ENCODE peak calls at places on chromosomes 3 and 15, in six cellular contexts. F is cardiac muscle cell, B is mammary epithelial cell, J is pancreas, A is OCI-LY7, M is astrocyte. I is an unnamed sample.
A peak's percentile ranks its signal among the peaks of the same experiment; 100 is the strongest.

GRCh38 chr3:25962255-25962654 is 172.4 kb downstream of the OXSM start:
- DNase-seq in A (peak; percentile 4), B (peak; percentile 14), F (no peak), J (no peak), M (no peak), I (no peak)

GRCh38 chr3:129597087-129597791 is 9.2 kb downstream of the PLXND1 start:
- DNase-seq in J (no peak), A (no peak), B (no peak), M (peak; percentile 59), F (no peak), I (peak; percentile 54)

GRCh38 chr3:48552111-48552911 is 4.3 kb downstream of the PFKFB4 start:
- DNase-seq in J (peak; percentile 80), A (no peak), B (no peak), F (no peak), M (no peak), I (no peak)

GRCh38 chr3:107065094-107065861 is 312.0 kb upstream of the CCDC54 start:
- DNase-seq in A (no peak), J (no peak), B (no peak), M (no peak), F (no peak), I (no peak)

GRCh38 chr15:70196314-70197291 is 98.9 kb upstream of the TLE3 start:
- DNase-seq in B (peak; percentile 100), F (peak; percentile 67), A (peak; percentile 7), J (no peak), M (peak; percentile 99), I (no peak)

GRCh38 chr15:100093211-100094126 is 248.3 kb downstream of the ADAMTS17 start:
- DNase-seq in A (no peak), M (peak; percentile 88), J (no peak), B (no peak), F (no peak), I (no peak)

GRCh38 chr3:36032180-36032895 is 348.0 kb upstream of the STAC start:
- DNase-seq in J (no peak), M (no peak), B (no peak), F (no peak), A (no peak), I (no peak)

GRCh38 chr3:71312461-71312860 is 271.1 kb downstream of the FOXP1 start:
- DNase-seq in B (no peak), F (no peak), M (no peak), A (no peak), J (no peak), I (no peak)

GRCh38 chr15:99443768-99444446 is 121.9 kb upstream of the MEF2A start:
- DNase-seq in B (no peak), M (no peak), J (peak; percentile 36), F (no peak), A (no peak), I (no peak)

GRCh38 chr15:26866298-26867198 is at the start of gene GABRA5:
- DNase-seq in M (peak; percentile 55), F (peak; percentile 75), A (no peak), B (no peak), J (peak; percentile 66), I (no peak)

GRCh38 chr3:105496343-105496742 is 129.6 kb downstream of the ALCAM start:
- DNase-seq in M (no peak), F (no peak), B (no peak), A (no peak), J (no peak), I (no peak)

GRCh38 chr3:105493305-105493892 is 126.7 kb downstream of the ALCAM start:
- DNase-seq in B (no peak), F (no peak), J (no peak), A (no peak), M (no peak), I (no peak)

GRCh38 chr3:105495021-105495420 is 128.3 kb downstream of the ALCAM start:
- DNase-seq in F (peak; percentile 56), J (no peak), M (peak; percentile 78), A (no peak), B (no peak), I (no peak)

GRCh38 chr3:105502333-105502732 is 135.6 kb downstream of the ALCAM start:
- DNase-seq in J (no peak), F (no peak), B (no peak), A (no peak), M (no peak), I (no peak)

DNA sequence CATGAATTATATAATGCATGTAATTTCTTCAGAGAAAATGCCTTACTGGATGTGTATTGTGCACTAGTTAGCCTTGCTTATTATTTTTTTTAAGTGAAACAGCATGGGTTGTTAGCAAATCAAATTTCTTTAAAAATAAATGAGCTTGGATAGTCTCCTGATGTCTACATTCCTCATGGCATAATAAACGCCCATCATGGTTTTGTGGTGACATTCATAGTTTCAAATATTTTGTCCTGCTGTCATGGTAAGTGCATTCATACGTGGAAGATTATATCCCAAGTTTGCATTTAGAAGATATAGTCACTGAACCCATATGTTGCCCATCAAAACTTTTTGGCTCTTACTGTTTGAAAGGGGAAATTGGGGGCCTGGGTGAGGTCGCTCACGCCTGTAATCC is 130.7 kb downstream of the ALCAM start:
- DNase-seq in M (no peak), A (no peak), J (no peak), B (no peak), F (no peak), I (no peak)
- H3K27ac ChIP-seq in M (no peak overlapping the region), A (no peak overlapping the region), J (no peak overlapping the region), B (no peak overlapping the region), F (no peak overlapping the region), I (no peak overlapping the region)

DNA sequence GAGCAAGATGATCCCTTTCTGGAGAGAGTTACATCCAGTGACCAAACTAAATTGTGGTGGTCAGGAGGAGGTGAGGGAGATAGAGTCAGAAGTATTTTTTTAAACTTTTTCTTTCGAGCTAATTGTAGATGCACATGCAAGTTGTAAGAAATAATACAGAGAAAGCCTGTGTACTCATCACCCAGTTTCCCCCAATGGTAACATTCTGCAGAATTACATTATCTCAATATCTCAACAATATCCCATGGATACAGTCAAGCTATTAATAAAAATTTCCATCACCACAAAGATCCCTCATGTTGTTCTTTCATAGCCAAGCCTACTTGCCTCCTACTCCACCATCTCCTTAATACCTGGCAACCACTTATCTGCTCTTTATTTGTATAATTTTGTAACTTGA is 3.3 kb upstream of the TMEM45A start:
- DNase-seq in B (no peak), J (no peak), F (no peak), A (no peak), M (no peak), I (no peak)
- TF ChIP-seq CTCF in B (no peak), J (no peak), F (no peak), A (no peak), M (no peak), I (no peak)

DNA sequence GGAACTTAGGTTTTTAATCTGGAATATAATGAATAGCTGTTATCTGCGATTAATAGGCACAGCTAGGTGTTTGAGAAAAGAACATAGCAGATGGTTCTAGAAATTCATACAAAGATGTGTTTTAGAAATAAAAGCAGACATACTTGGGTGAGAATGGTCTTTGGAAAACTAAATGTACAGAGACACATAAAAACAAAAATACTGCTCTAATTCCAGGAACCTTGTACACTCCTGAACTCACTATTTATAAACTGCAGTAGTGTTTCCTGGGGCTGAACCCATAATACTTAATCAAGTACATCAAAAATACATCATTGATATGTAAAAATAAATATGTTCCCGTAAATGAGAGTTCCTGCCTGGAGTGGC is 105.5 kb downstream of the OXNAD1 start:
- DNase-seq in A (no peak), M (no peak), F (no peak), B (no peak), J (no peak), I (no peak)
- H3K27ac ChIP-seq in A (peak overlapping the region; percentile 99), M (peak overlapping the region; percentile 32), F (peak overlapping the region; percentile 86), B (no peak overlapping the region), J (no peak overlapping the region), I (peak overlapping the region; percentile 86)

DNA sequence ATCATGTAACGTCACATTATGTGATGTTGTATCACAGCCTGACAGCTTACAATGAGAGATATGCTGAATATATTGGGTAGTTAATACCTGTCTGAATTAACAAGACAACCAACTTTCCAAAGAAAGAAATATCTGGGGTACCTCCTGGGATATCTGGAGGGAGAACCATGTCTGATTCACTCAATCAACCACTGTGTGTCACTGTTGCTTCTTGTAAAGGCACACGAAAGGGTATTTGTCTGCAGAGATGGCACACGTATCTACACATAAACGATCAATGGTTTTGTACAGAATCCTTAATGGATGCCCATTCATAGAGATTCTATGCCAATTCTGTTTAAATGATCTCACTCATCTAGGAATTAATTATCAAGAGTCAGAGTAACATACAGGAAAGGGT is 252.1 kb upstream of the TMCO5A start:
- DNase-seq in M (peak; percentile 9), F (no peak), A (peak; percentile 8), B (peak; percentile 11), J (no peak), I (no peak)
- TF ChIP-seq CTCF in M (peak; percentile 27), F (peak; percentile 27), A (peak; percentile 57), B (peak; percentile 20), J (no peak), I (no peak)

GRCh38 chr3:163919154-163919553 is 1159.1 kb downstream of the SI start:
- DNase-seq in F (no peak), B (no peak), M (no peak), A (no peak), J (no peak), I (no peak)

GRCh38 chr3:163915279-163915678 is 1163.0 kb downstream of the SI start:
- DNase-seq in B (no peak), J (no peak), F (no peak), M (no peak), A (no peak), I (no peak)

GRCh38 chr3:163914567-163914966 is 1163.7 kb downstream of the SI start:
- DNase-seq in A (no peak), M (no peak), F (no peak), J (no peak), B (no peak), I (no peak)

GRCh38 chr3:163916596-163917560 is 1161.4 kb downstream of the SI start:
- DNase-seq in F (no peak), J (no peak), B (no peak), M (no peak), A (peak; percentile 33), I (no peak)
- H3K27ac ChIP-seq in F (no peak overlapping the region), J (no peak overlapping the region), B (no peak overlapping the region), M (no peak overlapping the region), A (no peak overlapping the region), I (no peak overlapping the region)

GRCh38 chr3:155854147-155854940 is at the start of gene SLC33A1:
- DNase-seq in J (peak; percentile 96), M (peak; percentile 98), A (peak; percentile 99), B (peak; percentile 100), F (peak; percentile 99), I (peak; percentile 99)
- TF ChIP-seq CTCF in J (no peak), M (no peak), A (no peak), B (no peak), F (no peak), I (no peak)

I was measured in left ventricle myocardium inferior.